ENCODE peak calls at places on chromosomes 13 and 19, in ten cellular contexts. Y is aorta; I is Karpas-422; X is heart right ventricle; L is left ventricle myocardium inferior; C is neural progenitor cell; B is upper lobe of right lung; V is mucosa of descending colon; K is effector memory CD4-positive, alpha-beta T cell; D is mammary epithelial cell. F is an unnamed sample.

GRCh38 chr13:25080773-25081172 is 15.2 kb upstream of the PABPC3 start:
- DNase-seq in Y (no peak), I (no peak), X (no peak), L (no peak), C (no peak), B (no peak), V (no peak), K (no peak), D (no peak), F (no peak)

GRCh38 chr19:56105090-56105701 is 15.9 kb downstream of the ZNF787 start:
- DNase-seq in Y (peak; percentile 80), I (peak; percentile 73), X (peak; percentile 69), L (peak; percentile 63), C (peak; percentile 87), B (peak; percentile 92), V (peak; percentile 92), K (peak; percentile 13), D (peak; percentile 71), F (peak; percentile 63)

GRCh38 chr19:43446746-43447489 is 18.5 kb downstream of the LYPD3 start:
- DNase-seq in Y (peak; percentile 84), I (peak; percentile 87), X (peak; percentile 80), L (peak; percentile 75), C (peak; percentile 84), B (peak; percentile 86), V (peak; percentile 77), K (peak; percentile 69), D (peak; percentile 62), F (peak; percentile 78)

GRCh38 chr13:36431204-36432105 is 840 bp upstream of the CCNA1 start:
- DNase-seq in Y (no peak), I (no peak), X (peak; percentile 17), L (no peak), C (peak; percentile 46), B (peak; percentile 74), V (no peak), K (no peak), D (peak; percentile 33), F (no peak)

GRCh38 chr13:37225414-37226047 is 120.1 kb upstream of the CSNK1A1L start:
- DNase-seq in Y (no peak), I (no peak), X (no peak), L (no peak), C (no peak), B (no peak), V (no peak), K (no peak), D (peak; percentile 76), F (no peak)

GRCh38 chr13:65638572-65639168 is 1591.5 kb downstream of the PCDH9 start:
- DNase-seq in Y (no peak), I (peak; percentile 76), X (no peak), L (no peak), C (peak; percentile 47), B (no peak), V (peak; percentile 2), K (no peak), D (peak; percentile 2), F (peak; percentile 44)

GRCh38 chr19:18637644-18638630 is 1.1 kb downstream of the KLHL26 start:
- DNase-seq in Y (no peak), I (peak; percentile 58), X (no peak), L (no peak), C (no peak), B (no peak), V (peak; percentile 71), K (no peak), D (no peak), F (peak; percentile 56)

GRCh38 chr19:2266183-2266993 is 10.2 kb upstream of the JSRP1 start:
- DNase-seq in Y (peak; percentile 96), I (peak; percentile 91), X (peak; percentile 86), L (peak; percentile 89), C (no peak), B (peak; percentile 95), V (peak; percentile 94), K (no peak), D (peak; percentile 67), F (no peak)

GRCh38 chr13:35598790-35599369 is 122.4 kb upstream of the MAB21L1 start:
- DNase-seq in Y (no peak), I (no peak), X (no peak), L (no peak), C (no peak), B (no peak), V (no peak), K (no peak), D (no peak), F (no peak)

DNA sequence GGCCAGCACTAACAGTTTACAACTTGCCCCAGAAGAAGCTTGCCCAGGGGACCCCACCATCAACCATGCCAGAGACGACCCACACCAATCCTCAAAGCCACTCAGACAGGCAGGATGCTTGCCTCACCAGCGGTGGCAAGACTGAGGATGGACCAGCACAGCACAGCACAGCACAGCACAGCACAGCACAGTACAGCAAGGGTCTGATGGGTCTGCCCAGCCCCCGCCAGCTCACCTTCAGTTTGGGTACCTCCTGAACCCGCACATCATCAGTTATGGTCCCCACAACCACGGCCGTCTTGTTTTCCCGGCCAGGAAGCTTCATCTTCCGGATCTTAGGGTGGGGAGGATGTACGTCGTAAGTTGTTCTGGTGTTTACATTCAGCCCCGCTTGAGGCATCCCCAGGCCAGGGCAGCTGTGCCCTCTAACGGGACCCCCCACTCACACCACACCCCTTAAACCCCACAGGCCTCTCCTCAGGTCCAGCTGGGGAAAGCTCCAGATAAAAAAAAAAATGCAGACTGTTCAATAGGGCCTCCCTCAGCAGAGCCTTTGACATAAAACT is 1.7 kb upstream of the FAM83E start:
- DNase-seq in Y (no peak), I (no peak), X (no peak), L (no peak), C (no peak), B (no peak), V (no peak), K (no peak), D (no peak), F (no peak)
- H3K4me1 ChIP-seq in Y (no peaks in the 10 kb centered on the region), I (peaks cover 29% of the 10 kb centered on the region), X (peaks cover 42% of the 10 kb centered on the region), L (peaks cover 64% of the 10 kb centered on the region), C (peaks cover 46% of the 10 kb centered on the region), B (peaks cover 27% of the 10 kb centered on the region), V (peaks cover 46% of the 10 kb centered on the region), K (peaks cover 32% of the 10 kb centered on the region), D (peaks cover 42% of the 10 kb centered on the region), F (peaks cover 25% of the 10 kb centered on the region)

DNA sequence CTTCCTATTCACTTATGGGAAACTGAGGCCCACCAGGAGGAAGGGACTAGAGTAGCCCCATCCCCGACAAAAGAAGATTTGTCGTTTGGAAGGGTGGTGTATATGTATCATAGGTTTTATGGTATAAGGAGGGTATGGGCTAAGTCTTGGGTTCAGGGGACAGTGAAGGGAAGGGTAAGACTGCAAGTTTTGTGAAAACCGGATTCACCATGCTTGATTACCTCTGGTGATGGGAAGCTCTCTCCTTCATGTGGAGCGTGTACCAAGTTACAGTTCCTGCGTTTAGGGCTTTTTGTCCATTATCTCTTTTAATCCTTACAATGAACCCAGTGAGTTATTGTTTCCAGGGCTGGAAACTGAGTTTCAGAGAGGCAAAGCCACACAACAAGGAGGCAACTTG is 3.8 kb downstream of the VASP start:
- DNase-seq in Y (no peak), I (no peak), X (no peak), L (no peak), C (no peak), B (no peak), V (no peak), K (no peak), D (no peak), F (no peak)
- H3K4me1 ChIP-seq in Y (no peaks in the 10 kb centered on the region), I (peaks cover 58% of the 10 kb centered on the region), X (peaks cover 70% of the 10 kb centered on the region), L (peaks cover 99% of the 10 kb centered on the region), C (no peaks in the 10 kb centered on the region), B (peaks cover 50% of the 10 kb centered on the region), V (peaks cover 68% of the 10 kb centered on the region), K (peaks cover 40% of the 10 kb centered on the region), D (peaks cover 25% of the 10 kb centered on the region), F (peaks cover 9% of the 10 kb centered on the region)

GRCh38 chr13:106521101-106521799 is 14.2 kb downstream of the EFNB2 start:
- DNase-seq in Y (no peak), I (no peak), X (no peak), L (no peak), C (no peak), B (no peak), V (no peak), K (no peak), D (no peak), F (no peak)

GRCh38 chr13:106517151-106517847 is 18.2 kb downstream of the EFNB2 start:
- DNase-seq in Y (no peak), I (no peak), X (no peak), L (no peak), C (no peak), B (no peak), V (no peak), K (no peak), D (no peak), F (no peak)

GRCh38 chr13:106520205-106521004 is 15.1 kb downstream of the EFNB2 start:
- DNase-seq in Y (no peak), I (no peak), X (no peak), L (no peak), C (peak; percentile 52), B (no peak), V (no peak), K (no peak), D (no peak), F (no peak)

GRCh38 chr13:106515635-106516254 is 19.7 kb downstream of the EFNB2 start:
- DNase-seq in Y (no peak), I (no peak), X (no peak), L (no peak), C (no peak), B (no peak), V (no peak), K (no peak), D (no peak), F (no peak)

DNA sequence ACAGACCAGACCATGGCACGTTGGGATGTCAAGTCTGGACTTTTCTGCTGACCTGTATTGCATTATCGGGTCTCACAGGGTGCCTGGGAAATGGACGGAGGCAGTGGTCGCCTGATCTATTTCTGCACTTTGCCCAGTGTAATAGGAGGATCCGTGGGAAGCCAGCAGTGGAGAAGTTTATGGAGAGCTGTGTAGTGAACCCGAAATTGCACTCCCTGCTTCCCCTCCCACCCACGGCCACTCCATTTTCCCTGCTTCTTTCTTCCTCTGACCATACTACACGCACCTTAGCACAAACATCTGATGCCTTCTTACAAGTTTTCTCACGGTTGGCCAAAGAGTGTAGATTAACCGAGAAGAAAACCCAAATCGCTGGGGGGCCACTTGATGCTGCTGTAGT is 16.9 kb downstream of the EFNB2 start:
- DNase-seq in Y (no peak), I (no peak), X (no peak), L (no peak), C (no peak), B (no peak), V (no peak), K (no peak), D (no peak), F (no peak)
- H3K4me1 ChIP-seq in Y (peaks cover 9% of the 10 kb centered on the region), I (no peaks in the 10 kb centered on the region), X (no peaks in the 10 kb centered on the region), L (peaks cover 48% of the 10 kb centered on the region), C (peaks cover 79% of the 10 kb centered on the region), B (peaks cover 8% of the 10 kb centered on the region), V (peaks cover 14% of the 10 kb centered on the region), K (no peaks in the 10 kb centered on the region), D (peaks cover 44% of the 10 kb centered on the region), F (peaks cover 28% of the 10 kb centered on the region)

GRCh38 chr19:8366121-8366581 is 2.2 kb downstream of the ANGPTL4 start:
- DNase-seq in Y (no peak), I (no peak), X (no peak), L (no peak), C (no peak), B (no peak), V (no peak), K (no peak), D (no peak), F (no peak)
- H3K4me1 ChIP-seq in Y (no peaks in the 10 kb centered on the region), I (no peaks in the 10 kb centered on the region), X (peaks cover 82% of the 10 kb centered on the region), L (peaks cover 96% of the 10 kb centered on the region), C (peaks cover 10% of the 10 kb centered on the region), B (peaks cover 56% of the 10 kb centered on the region), V (peaks cover 20% of the 10 kb centered on the region), K (peaks cover 16% of the 10 kb centered on the region), D (peaks cover 41% of the 10 kb centered on the region), F (peaks cover 16% of the 10 kb centered on the region)